ENCODE peak calls at places on chromosomes 4 and X, in five cellular contexts. One of them, this sample, is unnamed.

GRCh38 chrX:150099316-150099715 is 161.0 kb upstream of the EOLA2 start:
- DNase-seq in esophagus squamous epithelium: no peak
- DNase-seq in left ventricle myocardium inferior: no peak
- DNase-seq in AG04450: no peak
- DNase-seq in IMR-90: no peak
- DNase-seq in this sample: no peak

GRCh38 chr4:55124337-55125076 is 888 bp downstream of the KDR start:
- DNase-seq in esophagus squamous epithelium: no peak
- DNase-seq in IMR-90: no peak
- DNase-seq in left ventricle myocardium inferior: peak
- DNase-seq in AG04450: no peak
- DNase-seq in this sample: peak

GRCh38 chr4:114132830-114133229 is 153.4 kb upstream of the ARSJ start:
- DNase-seq in AG04450: no peak
- DNase-seq in left ventricle myocardium inferior: no peak
- DNase-seq in IMR-90: no peak
- DNase-seq in esophagus squamous epithelium: no peak
- DNase-seq in this sample: peak

GRCh38 chr4:128831526-128832252 is 22.2 kb downstream of the JADE1 start:
- DNase-seq in left ventricle myocardium inferior: no peak
- DNase-seq in IMR-90: peak
- DNase-seq in AG04450: no peak
- DNase-seq in esophagus squamous epithelium: no peak
- DNase-seq in this sample: peak

GRCh38 chrX:101550362-101550761 is at the start of gene ARMCX1:
- DNase-seq in esophagus squamous epithelium: no peak
- DNase-seq in AG04450: peak
- DNase-seq in left ventricle myocardium inferior: peak
- DNase-seq in IMR-90: peak
- DNase-seq in this sample: peak

GRCh38 chr4:152168960-152169616 is 366.8 kb downstream of the FBXW7 start:
- DNase-seq in IMR-90: no peak
- DNase-seq in left ventricle myocardium inferior: no peak
- DNase-seq in esophagus squamous epithelium: no peak
- DNase-seq in AG04450: no peak
- DNase-seq in this sample: no peak

GRCh38 chrX:113473418-113473817 is 632.8 kb upstream of the AMOT start:
- DNase-seq in AG04450: no peak
- DNase-seq in esophagus squamous epithelium: no peak
- DNase-seq in IMR-90: no peak
- DNase-seq in left ventricle myocardium inferior: no peak
- DNase-seq in this sample: peak

GRCh38 chr4:183591301-183591700 is 67.7 kb downstream of the RWDD4 start:
- DNase-seq in left ventricle myocardium inferior: no peak
- DNase-seq in IMR-90: peak
- DNase-seq in esophagus squamous epithelium: no peak
- DNase-seq in AG04450: no peak
- DNase-seq in this sample: no peak

GRCh38 chr4:182429896-182430295 is 186.7 kb downstream of the TENM3 start:
- DNase-seq in AG04450: no peak
- DNase-seq in esophagus squamous epithelium: no peak
- DNase-seq in left ventricle myocardium inferior: no peak
- DNase-seq in IMR-90: no peak
- DNase-seq in this sample: no peak

GRCh38 chr4:142960867-142961644 is 115.0 kb upstream of the INPP4B start:
- DNase-seq in esophagus squamous epithelium: no peak
- DNase-seq in AG04450: no peak
- DNase-seq in left ventricle myocardium inferior: no peak
- DNase-seq in IMR-90: no peak
- DNase-seq in this sample: no peak

GRCh38 chr4:158750379-158750778 is 18.4 kb upstream of the FNIP2 start:
- DNase-seq in left ventricle myocardium inferior: no peak
- DNase-seq in esophagus squamous epithelium: no peak
- DNase-seq in IMR-90: peak
- DNase-seq in AG04450: peak
- DNase-seq in this sample: peak

GRCh38 chr4:67531349-67531748 is 14.0 kb downstream of the CENPC start:
- DNase-seq in left ventricle myocardium inferior: no peak
- DNase-seq in esophagus squamous epithelium: no peak
- DNase-seq in IMR-90: no peak
- DNase-seq in AG04450: no peak
- DNase-seq in this sample: no peak

GRCh38 chr4:118834960-118835895 is 698 bp downstream of the SEC24D start:
- DNase-seq in IMR-90: peak
- DNase-seq in left ventricle myocardium inferior: peak
- DNase-seq in AG04450: peak
- DNase-seq in esophagus squamous epithelium: peak
- DNase-seq in this sample: peak

GRCh38 chrX:115531818-115532403 is 29.1 kb upstream of the PLS3 start:
- DNase-seq in esophagus squamous epithelium: no peak
- DNase-seq in AG04450: no peak
- DNase-seq in IMR-90: peak
- DNase-seq in left ventricle myocardium inferior: no peak
- DNase-seq in this sample: peak

GRCh38 chrX:22276781-22277180 is 4.1 kb downstream of the CBLL2 start:
- DNase-seq in AG04450: no peak
- DNase-seq in esophagus squamous epithelium: no peak
- DNase-seq in left ventricle myocardium inferior: no peak
- DNase-seq in IMR-90: peak
- DNase-seq in this sample: no peak

DNA sequence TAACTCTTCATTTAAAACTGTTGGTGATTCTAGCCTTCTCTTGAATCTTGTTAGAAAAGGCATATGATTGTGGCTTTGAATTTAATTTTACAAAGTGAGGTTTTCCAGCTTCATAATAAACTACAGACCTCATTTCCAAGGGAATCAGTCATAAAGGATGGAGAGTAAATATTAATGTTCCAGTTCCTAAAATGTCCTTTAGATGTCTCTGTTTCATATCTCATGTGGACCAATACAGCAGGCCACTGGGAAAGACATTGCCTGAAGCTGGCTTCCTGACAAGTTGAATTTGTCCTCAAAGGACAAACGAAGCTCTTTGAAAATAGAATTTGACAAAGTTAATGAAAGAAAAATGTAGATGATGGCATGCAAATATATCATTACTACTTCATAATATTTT is 125.4 kb downstream of the ZNF330 start:
- DNase-seq in esophagus squamous epithelium: no peak
- DNase-seq in IMR-90: peak
- DNase-seq in left ventricle myocardium inferior: no peak
- DNase-seq in AG04450: peak
- DNase-seq in this sample: peak
- TF ChIP-seq CTCF in esophagus squamous epithelium: peak
- TF ChIP-seq CTCF in IMR-90: peak
- TF ChIP-seq CTCF in left ventricle myocardium inferior: peak
- TF ChIP-seq CTCF in AG04450: peak
- TF ChIP-seq CTCF in this sample: peak

GRCh38 chrX:41095962-41096955 is 11.0 kb downstream of the USP9X start:
- DNase-seq in esophagus squamous epithelium: no peak
- DNase-seq in AG04450: no peak
- DNase-seq in IMR-90: no peak
- DNase-seq in left ventricle myocardium inferior: no peak
- DNase-seq in this sample: no peak
- H3K4me3 ChIP-seq in esophagus squamous epithelium: no peak
- H3K4me3 ChIP-seq in AG04450: no peak
- H3K4me3 ChIP-seq in IMR-90: no peak
- H3K4me3 ChIP-seq in left ventricle myocardium inferior: no peak
- H3K4me3 ChIP-seq in this sample: no peak

DNA sequence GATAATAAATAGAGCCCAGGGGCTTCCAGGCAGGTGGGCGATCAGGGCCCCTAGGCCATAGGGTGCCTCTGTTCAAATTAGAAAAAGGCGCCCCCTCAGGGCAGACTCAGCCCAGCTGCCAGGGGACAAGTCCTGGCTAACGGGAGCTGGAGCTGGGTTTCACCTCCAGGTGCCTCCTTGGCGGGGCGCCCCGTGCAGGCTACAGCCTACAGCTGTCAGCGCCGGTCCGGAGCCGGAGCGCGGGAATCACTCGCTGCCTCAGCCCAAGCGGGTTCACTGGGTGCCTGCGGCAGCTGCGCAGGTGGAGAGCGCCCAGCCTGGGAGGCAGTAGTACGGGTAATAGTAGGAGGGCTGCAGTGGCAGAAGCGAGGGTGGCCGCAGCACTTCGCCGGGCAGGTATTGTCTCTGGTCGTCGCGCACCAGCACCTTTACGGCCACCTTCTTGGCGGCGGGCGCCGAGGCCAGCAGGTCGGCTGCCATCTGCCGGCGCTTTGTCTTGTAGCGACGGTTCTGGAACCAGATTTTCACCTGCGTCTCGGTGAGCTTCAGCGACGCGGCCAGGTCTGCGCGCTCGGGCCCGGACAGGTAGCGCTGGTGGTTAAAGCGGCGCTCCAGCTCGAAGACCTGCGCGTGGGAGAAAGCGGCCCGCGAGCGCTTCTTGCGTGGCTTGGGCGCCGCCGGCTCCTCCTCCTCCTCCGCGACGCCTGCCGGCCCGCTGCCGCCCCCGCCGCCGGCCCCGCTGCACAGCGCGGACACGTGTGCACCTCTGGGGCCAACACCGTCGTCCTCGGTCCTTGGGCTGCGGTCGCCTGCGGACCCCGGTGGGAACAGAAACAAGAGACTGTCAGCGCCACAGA is 2.4 kb downstream of the NKX3-2 start:
- DNase-seq in left ventricle myocardium inferior: no peak
- DNase-seq in esophagus squamous epithelium: no peak
- DNase-seq in IMR-90: no peak
- DNase-seq in AG04450: no peak
- DNase-seq in this sample: no peak
- TF ChIP-seq CTCF in left ventricle myocardium inferior: peak
- TF ChIP-seq CTCF in esophagus squamous epithelium: no peak
- TF ChIP-seq CTCF in IMR-90: peak
- TF ChIP-seq CTCF in AG04450: no peak
- TF ChIP-seq CTCF in this sample: peak

GRCh38 chrX:65926095-65927019 is 113.5 kb downstream of the VSIG4 start:
- DNase-seq in esophagus squamous epithelium: no peak
- DNase-seq in IMR-90: no peak
- DNase-seq in left ventricle myocardium inferior: no peak
- DNase-seq in AG04450: no peak
- DNase-seq in this sample: no peak
- H3K4me3 ChIP-seq in esophagus squamous epithelium: no peak
- H3K4me3 ChIP-seq in IMR-90: no peak
- H3K4me3 ChIP-seq in left ventricle myocardium inferior: no peak
- H3K4me3 ChIP-seq in AG04450: no peak
- H3K4me3 ChIP-seq in this sample: no peak